ENCODE peak calls at places on chromosomes 13 and 19, in six cellular contexts. Q is adrenal gland, Y is right atrium auricular region, F is RWPE1, N is tibial artery, S is lung. R is an unnamed sample.

GRCh38 chr13:105616313-105617075 is 919.0 kb downstream of the EFNB2 start:
- DNase-seq in N (no peak), Y (no peak), S (no peak), F (no peak), Q (no peak), R (no peak)

GRCh38 chr13:51666316-51666715 is 82.1 kb downstream of the WDFY2 start:
- DNase-seq in F (no peak), N (no peak), Q (no peak), S (no peak), Y (no peak), R (no peak)

GRCh38 chr19:44777715-44778347 is at the start of gene CBLC:
- DNase-seq in Y (no peak), S (peak; percentile 67), F (peak; percentile 93), Q (no peak), N (no peak), R (peak; percentile 95)

GRCh38 chr13:51955841-51956603 is 55.2 kb downstream of the ATP7B start:
- DNase-seq in Y (no peak), F (no peak), S (no peak), N (no peak), Q (no peak), R (no peak)

GRCh38 chr13:41017153-41017552 is 2.0 kb downstream of the ELF1 start:
- DNase-seq in Q (peak; percentile 32), S (no peak), Y (no peak), F (no peak), N (no peak), R (peak; percentile 42)

GRCh38 chr19:58123354-58123753 is 25.3 kb upstream of the ZSCAN18 start:
- DNase-seq in N (no peak), F (no peak), S (no peak), Q (no peak), Y (no peak), R (no peak)

GRCh38 chr19:6476155-6476895 is 5.3 kb downstream of the DENND1C start:
- DNase-seq in Y (no peak), N (no peak), Q (peak; percentile 98), S (peak; percentile 85), F (peak; percentile 88), R (peak; percentile 59)

GRCh38 chr13:94263038-94263437 is 216.4 kb downstream of the DCT start:
- DNase-seq in Q (no peak), F (no peak), N (no peak), S (no peak), Y (no peak), R (no peak)

GRCh38 chr19:30666301-30666803 is 294.2 kb downstream of the ZNF536 start:
- DNase-seq in Q (peak; percentile 60), F (peak; percentile 42), S (no peak), Y (no peak), N (no peak), R (peak; percentile 44)

GRCh38 chr13:45441633-45442032 is 23.1 kb upstream of the COG3 start:
- DNase-seq in N (no peak), S (no peak), F (peak; percentile 32), Q (peak; percentile 24), Y (no peak), R (peak; percentile 56)

GRCh38 chr19:3618811-3619630 is 7.6 kb downstream of the CACTIN start:
- DNase-seq in Y (no peak), S (no peak), Q (no peak), N (no peak), F (no peak), R (no peak)
- TF ChIP-seq CTCF in Y (peak; percentile 38), S (no peak), Q (peak; percentile 44), N (no peak), F (peak; percentile 57), R (no peak)

GRCh38 chr13:101576977-101577376 is 124.5 kb downstream of the ITGBL1 start:
- DNase-seq in Q (no peak), N (no peak), S (no peak), F (no peak), Y (no peak), R (no peak)
- TF ChIP-seq CTCF in Q (no peak), N (no peak), S (no peak), F (no peak), Y (no peak), R (no peak)

GRCh38 chr13:23770428-23770827 is 118.8 kb downstream of the MIPEP start:
- DNase-seq in N (no peak), Q (no peak), S (no peak), F (no peak), Y (no peak), R (no peak)
- TF ChIP-seq CTCF in N (no peak), Q (no peak), S (no peak), F (no peak), Y (no peak), R (no peak)

DNA sequence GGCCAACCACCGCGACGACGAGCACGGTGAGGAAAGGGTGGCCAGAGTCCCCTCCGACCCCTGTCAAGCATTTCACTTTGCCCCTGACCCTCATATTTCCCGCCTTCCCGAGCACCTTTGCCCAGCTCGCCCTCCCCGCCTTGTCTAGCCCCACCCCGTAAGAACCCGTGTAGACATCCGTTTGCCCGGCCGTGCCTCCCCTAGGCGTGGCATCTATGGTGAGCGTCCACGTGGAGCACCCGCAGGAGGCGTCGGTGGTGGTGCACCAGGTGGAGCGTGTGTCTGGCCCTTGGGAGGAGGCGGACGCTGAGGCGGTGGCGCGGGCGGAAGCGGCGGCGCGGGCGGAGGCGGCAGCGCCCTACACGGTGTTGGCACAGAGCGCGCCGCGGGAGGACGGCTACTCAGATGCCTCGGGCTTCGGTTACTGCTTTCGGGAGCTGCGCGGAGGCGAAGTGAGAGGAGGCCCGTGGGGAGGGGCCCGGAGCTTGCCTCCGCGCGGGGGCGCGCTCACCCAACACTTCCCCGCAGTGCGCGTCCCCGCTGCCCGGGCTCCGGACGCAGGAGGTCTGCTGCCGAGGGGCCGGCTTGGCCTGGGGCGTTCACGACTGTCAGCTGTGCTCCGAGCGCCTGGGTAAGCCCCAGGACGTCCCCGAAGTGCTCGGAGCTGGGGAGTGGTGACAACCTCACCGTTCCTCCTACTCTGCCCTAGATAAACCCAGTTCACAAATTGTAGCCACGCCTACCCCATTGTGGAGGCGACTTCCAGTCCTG is 4.2 kb downstream of the LTBP4 start:
- DNase-seq in N (peak; percentile 88), Q (peak; percentile 73), F (peak; percentile 91), Y (no peak), S (peak; percentile 84), R (peak; percentile 94)
- TF ChIP-seq CTCF in N (no peak), Q (no peak), F (peak; percentile 39), Y (no peak), S (no peak), R (peak; percentile 21)

GRCh38 chr19:19032420-19033175 is 719 bp downstream of the SUGP2 start:
- DNase-seq in F (peak; percentile 80), Q (peak; percentile 91), N (peak; percentile 95), S (peak; percentile 95), Y (peak; percentile 92), R (peak; percentile 13)
- TF ChIP-seq CTCF in F (no peak), Q (no peak), N (no peak), S (no peak), Y (no peak), R (no peak)